ENCODE peak calls at places on chromosomes 2 and 18, in five cellular contexts. Q is pancreas, A is cardiac muscle cell, W is osteoblast, R is thoracic aorta. U is an unnamed sample.

GRCh38 chr2:60793169-60793568 is 37.1 kb downstream of the PAPOLG start:
- DNase-seq in Q (no peak), A (no peak), W (no peak), R (no peak), U (no peak)

GRCh38 chr2:232327089-232328037 is 51.2 kb upstream of the ALPP start:
- DNase-seq in Q (peak; percentile 40), A (peak; percentile 64), W (peak; percentile 95), R (no peak), U (peak; percentile 79)

GRCh38 chr2:2848621-2849443 is 517.8 kb upstream of the MYT1L start:
- DNase-seq in Q (peak; percentile 61), A (peak; percentile 17), W (no peak), R (no peak), U (no peak)

GRCh38 chr2:213934560-213934959 is 476.3 kb upstream of the VWC2L start:
- DNase-seq in Q (no peak), A (no peak), W (no peak), R (no peak), U (no peak)

GRCh38 chr18:69838620-69839411 is 108.9 kb downstream of the CD226 start:
- DNase-seq in Q (no peak), A (no peak), W (no peak), R (no peak), U (no peak)

GRCh38 chr2:64644240-64645013 is 9.3 kb downstream of the SERTAD2 start:
- DNase-seq in Q (peak; percentile 69), A (peak; percentile 87), W (peak; percentile 85), R (no peak), U (peak; percentile 87)

GRCh38 chr2:218406209-218406948 is 6.7 kb downstream of the CTDSP1 start:
- DNase-seq in Q (peak; percentile 97), A (peak; percentile 98), W (peak; percentile 100), R (peak; percentile 89), U (peak; percentile 98)

GRCh38 chr2:117763806-117764205 is 50.7 kb upstream of the DDX18 start:
- DNase-seq in Q (peak; percentile 15), A (no peak), W (no peak), R (no peak), U (no peak)

GRCh38 chr2:141778315-141778835 is 352.4 kb downstream of the LRP1B start:
- DNase-seq in Q (no peak), A (peak; percentile 41), W (peak; percentile 1), R (no peak), U (no peak)

GRCh38 chr2:102025583-102026267 is 34.0 kb downstream of the IL1R2 start:
- DNase-seq in Q (no peak), A (no peak), W (peak; percentile 57), R (no peak), U (no peak)

GRCh38 chr2:110126086-110126773 is 10.6 kb upstream of the MALL start:
- DNase-seq in Q (no peak), A (no peak), W (no peak), R (no peak), U (no peak)

GRCh38 chr2:142642654-142643053 is 234.8 kb upstream of the KYNU start:
- DNase-seq in Q (no peak), A (no peak), W (no peak), R (no peak), U (no peak)

GRCh38 chr2:72138011-72138881 is 9.4 kb downstream of the CYP26B1 start:
- DNase-seq in Q (peak; percentile 14), A (no peak), W (peak; percentile 78), R (no peak), U (no peak)

GRCh38 chr2:242030226-242030575 is 160.7 kb downstream of the RTP5 start:
- DNase-seq in Q (no peak), A (no peak), W (no peak), R (no peak), U (no peak)

GRCh38 chr2:218329826-218330651 is 26.6 kb upstream of the CATIP start:
- DNase-seq in Q (no peak), A (no peak), W (peak; percentile 78), R (no peak), U (peak; percentile 65)

GRCh38 chr2:217077841-217078407 is 218.1 kb upstream of the TNP1 start:
- DNase-seq in Q (no peak), A (no peak), W (no peak), R (no peak), U (no peak)

GRCh38 chr2:66874411-66874810 is 439.5 kb downstream of the MEIS1 start:
- DNase-seq in Q (no peak), A (no peak), W (peak; percentile 2), R (no peak), U (no peak)

GRCh38 chr18:37543321-37543720 is 22.3 kb downstream of the CELF4 start:
- DNase-seq in Q (no peak), A (no peak), W (no peak), R (no peak), U (no peak)

GRCh38 chr18:44819944-44820510 is 139.3 kb downstream of the SETBP1 start:
- DNase-seq in Q (no peak), A (no peak), W (no peak), R (peak; percentile 28), U (no peak)

GRCh38 chr18:54392621-54393023 is 34.9 kb downstream of the C18orf54 start:
- DNase-seq in Q (no peak), A (peak; percentile 78), W (peak; percentile 34), R (no peak), U (no peak)

GRCh38 chr2:166411473-166412230 is 35.9 kb upstream of the SCN9A start:
- DNase-seq in Q (no peak), A (no peak), W (no peak), R (no peak), U (no peak)

GRCh38 chr18:13236411-13236810 is 17.9 kb downstream of the LDLRAD4 start:
- DNase-seq in Q (no peak), A (no peak), W (no peak), R (no peak), U (peak; percentile 10)

GRCh38 chr18:39711701-39712100 is 2146.1 kb upstream of the CELF4 start:
- DNase-seq in Q (no peak), A (no peak), W (no peak), R (no peak), U (no peak)

GRCh38 chr2:143885461-143885860 is 634.5 kb downstream of the ZEB2 start:
- DNase-seq in Q (no peak), A (no peak), W (peak; percentile 48), R (no peak), U (no peak)

GRCh38 chr2:121530210-121530562 is 494 bp upstream of the RNU4ATAC start:
- DNase-seq in Q (peak; percentile 73), A (peak; percentile 85), W (peak; percentile 88), R (peak; percentile 22), U (peak; percentile 82)

GRCh38 chr2:172864182-172864581 is 128.5 kb downstream of the RAPGEF4 start:
- DNase-seq in Q (no peak), A (peak; percentile 67), W (no peak), R (no peak), U (peak; percentile 60)
- TF ChIP-seq CTCF in Q (peak; percentile 42), A (peak; percentile 70), W (peak; percentile 83), R (peak; percentile 68), U (peak; percentile 74)

GRCh38 chr2:127790694-127791529 is 20.1 kb downstream of the WDR33 start:
- DNase-seq in Q (no peak), A (no peak), W (no peak), R (no peak), U (no peak)
- H3K9me3 ChIP-seq in Q (no peaks in the 10 kb centered on the region), A (no peaks in the 10 kb centered on the region), W (no peaks in the 10 kb centered on the region), R (no peaks in the 10 kb centered on the region), U (no peaks in the 10 kb centered on the region)

GRCh38 chr2:130328710-130329109 is 14.0 kb upstream of the IMP4 start:
- DNase-seq in Q (no peak), A (no peak), W (no peak), R (no peak), U (no peak)
- H3K36me3 ChIP-seq in Q (no peaks in the 10 kb centered on the region), A (no peaks in the 10 kb centered on the region), W (no peaks in the 10 kb centered on the region), R (no peaks in the 10 kb centered on the region), U (no peaks in the 10 kb centered on the region)

DNA sequence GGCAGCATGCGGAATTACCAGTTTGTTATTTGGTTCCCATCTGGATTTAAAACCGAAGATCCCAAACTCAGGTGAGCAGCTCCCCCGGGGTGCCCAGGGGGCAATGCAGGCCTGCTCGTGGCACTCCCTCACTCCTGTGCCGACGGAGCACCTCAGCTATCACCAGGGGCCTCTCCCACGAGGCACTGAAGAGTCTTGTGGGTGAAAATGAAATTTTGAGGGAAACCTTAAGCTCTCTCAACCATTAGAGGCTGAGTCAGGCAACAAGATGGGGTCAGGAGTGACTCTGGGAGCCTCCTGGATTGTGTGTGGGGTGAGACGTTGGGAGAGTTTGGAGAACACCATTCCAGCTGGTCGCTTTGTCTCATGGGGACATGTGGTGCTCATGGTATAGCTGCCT is 189.0 kb downstream of the PRKCE start:
- DNase-seq in Q (no peak), A (no peak), W (peak; percentile 79), R (no peak), U (no peak)
- TF ChIP-seq CTCF in Q (no peak), A (no peak), W (no peak), R (no peak), U (no peak)

GRCh38 chr2:103552775-103553174 is 790.9 kb downstream of the TMEM182 start:
- DNase-seq in Q (no peak), A (no peak), W (no peak), R (no peak), U (no peak)
- H3K9me3 ChIP-seq in Q (no peaks in the 10 kb centered on the region), A (no peaks in the 10 kb centered on the region), W (no peaks in the 10 kb centered on the region), R (no peaks in the 10 kb centered on the region), U (no peaks in the 10 kb centered on the region)

DNA sequence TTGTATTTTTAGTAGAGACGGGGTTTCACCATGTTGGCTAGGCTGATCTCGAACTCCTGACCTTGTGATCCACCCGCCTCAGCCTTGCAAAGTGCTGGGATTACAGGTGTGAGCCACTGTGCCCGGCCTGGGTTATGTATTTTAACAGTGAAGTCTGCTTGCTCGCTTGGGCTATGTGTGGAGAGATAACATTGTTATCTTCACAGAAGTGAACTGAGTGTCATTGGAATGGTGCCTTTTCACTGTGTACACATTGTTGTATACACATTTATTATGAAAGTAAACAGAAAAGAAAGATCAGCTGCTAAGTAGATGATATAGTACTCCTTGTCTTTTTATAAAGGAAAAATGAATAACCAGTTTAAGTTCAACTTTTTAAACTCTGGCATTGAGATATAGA is 30.4 kb downstream of the RNF138 start:
- DNase-seq in Q (no peak), A (no peak), W (no peak), R (no peak), U (no peak)
- H3K36me3 ChIP-seq in Q (no peaks in the 10 kb centered on the region), A (peaks cover 34% of the 10 kb centered on the region), W (peaks cover 8% of the 10 kb centered on the region), R (peaks cover 11% of the 10 kb centered on the region), U (peaks cover 74% of the 10 kb centered on the region)

GRCh38 chr2:158546412-158547144 is 89.8 kb downstream of the PKP4 start:
- DNase-seq in Q (no peak), A (no peak), W (no peak), R (no peak), U (no peak)
- TF ChIP-seq CTCF in Q (no peak), A (no peak), W (no peak), R (no peak), U (no peak)